ENCODE peak calls at places on chromosomes 6 and 20, in nine cellular contexts. One of them, this sample, is unnamed.

GRCh38 chr20:61572789-61573188 is 320.7 kb downstream of the CDH4 start:
- DNase-seq in head of caudate nucleus: no peak
- DNase-seq in iris pigment epithelial cell: no peak
- DNase-seq in AG04449: no peak
- DNase-seq in activated CD8-positive, alpha-beta memory T cell treated with anti-CD3 and anti-CD28 coated beads, Interleukin-2, amount 50 U/mL, for 4 hours: no peak
- DNase-seq in cardiac septum: no peak
- DNase-seq in mucosa of gallbladder: no peak
- DNase-seq in right cardiac atrium: no peak
- DNase-seq in KBM-7: no peak
- DNase-seq in this sample: no peak

GRCh38 chr6:142872376-142872775 is 72.6 kb downstream of the HIVEP2 start:
- DNase-seq in right cardiac atrium: no peak
- DNase-seq in KBM-7: no peak
- DNase-seq in head of caudate nucleus: no peak
- DNase-seq in activated CD8-positive, alpha-beta memory T cell treated with anti-CD3 and anti-CD28 coated beads, Interleukin-2, amount 50 U/mL, for 4 hours: no peak
- DNase-seq in AG04449: no peak
- DNase-seq in iris pigment epithelial cell: no peak
- DNase-seq in cardiac septum: no peak
- DNase-seq in mucosa of gallbladder: peak
- DNase-seq in this sample: no peak

GRCh38 chr6:20655317-20655716 is 121.1 kb downstream of the CDKAL1 start:
- DNase-seq in AG04449: no peak
- DNase-seq in activated CD8-positive, alpha-beta memory T cell treated with anti-CD3 and anti-CD28 coated beads, Interleukin-2, amount 50 U/mL, for 4 hours: no peak
- DNase-seq in iris pigment epithelial cell: peak
- DNase-seq in KBM-7: no peak
- DNase-seq in cardiac septum: no peak
- DNase-seq in mucosa of gallbladder: no peak
- DNase-seq in head of caudate nucleus: no peak
- DNase-seq in right cardiac atrium: no peak
- DNase-seq in this sample: no peak

GRCh38 chr20:5143856-5144255 is 17.0 kb downstream of the CDS2 start:
- DNase-seq in right cardiac atrium: no peak
- DNase-seq in mucosa of gallbladder: no peak
- DNase-seq in KBM-7: no peak
- DNase-seq in head of caudate nucleus: no peak
- DNase-seq in AG04449: no peak
- DNase-seq in activated CD8-positive, alpha-beta memory T cell treated with anti-CD3 and anti-CD28 coated beads, Interleukin-2, amount 50 U/mL, for 4 hours: no peak
- DNase-seq in iris pigment epithelial cell: no peak
- DNase-seq in cardiac septum: no peak
- DNase-seq in this sample: no peak

GRCh38 chr6:30814137-30815084 is 69.9 kb upstream of the DDR1 start:
- DNase-seq in KBM-7: no peak
- DNase-seq in head of caudate nucleus: no peak
- DNase-seq in mucosa of gallbladder: peak
- DNase-seq in iris pigment epithelial cell: peak
- DNase-seq in right cardiac atrium: no peak
- DNase-seq in AG04449: no peak
- DNase-seq in activated CD8-positive, alpha-beta memory T cell treated with anti-CD3 and anti-CD28 coated beads, Interleukin-2, amount 50 U/mL, for 4 hours: peak
- DNase-seq in cardiac septum: no peak
- DNase-seq in this sample: no peak

GRCh38 chr6:10403385-10404106 is 11.3 kb downstream of the TFAP2A start:
- DNase-seq in head of caudate nucleus: no peak
- DNase-seq in activated CD8-positive, alpha-beta memory T cell treated with anti-CD3 and anti-CD28 coated beads, Interleukin-2, amount 50 U/mL, for 4 hours: no peak
- DNase-seq in right cardiac atrium: no peak
- DNase-seq in AG04449: peak
- DNase-seq in iris pigment epithelial cell: peak
- DNase-seq in KBM-7: no peak
- DNase-seq in mucosa of gallbladder: no peak
- DNase-seq in cardiac septum: no peak
- DNase-seq in this sample: no peak

GRCh38 chr20:24995741-24996448 is 3.3 kb upstream of the APMAP start:
- DNase-seq in iris pigment epithelial cell: no peak
- DNase-seq in right cardiac atrium: no peak
- DNase-seq in head of caudate nucleus: peak
- DNase-seq in AG04449: no peak
- DNase-seq in activated CD8-positive, alpha-beta memory T cell treated with anti-CD3 and anti-CD28 coated beads, Interleukin-2, amount 50 U/mL, for 4 hours: no peak
- DNase-seq in cardiac septum: peak
- DNase-seq in KBM-7: no peak
- DNase-seq in mucosa of gallbladder: no peak
- DNase-seq in this sample: no peak

GRCh38 chr20:52490715-52491430 is 299.3 kb upstream of the ZFP64 start:
- DNase-seq in AG04449: peak
- DNase-seq in activated CD8-positive, alpha-beta memory T cell treated with anti-CD3 and anti-CD28 coated beads, Interleukin-2, amount 50 U/mL, for 4 hours: no peak
- DNase-seq in KBM-7: no peak
- DNase-seq in iris pigment epithelial cell: peak
- DNase-seq in head of caudate nucleus: no peak
- DNase-seq in mucosa of gallbladder: no peak
- DNase-seq in cardiac septum: no peak
- DNase-seq in right cardiac atrium: no peak
- DNase-seq in this sample: no peak

GRCh38 chr6:166627875-166628849 is 1.1 kb upstream of the RPS6KA2 start:
- DNase-seq in mucosa of gallbladder: peak
- DNase-seq in iris pigment epithelial cell: peak
- DNase-seq in activated CD8-positive, alpha-beta memory T cell treated with anti-CD3 and anti-CD28 coated beads, Interleukin-2, amount 50 U/mL, for 4 hours: peak
- DNase-seq in right cardiac atrium: peak
- DNase-seq in head of caudate nucleus: peak
- DNase-seq in cardiac septum: peak
- DNase-seq in KBM-7: no peak
- DNase-seq in AG04449: no peak
- DNase-seq in this sample: no peak

GRCh38 chr6:170583736-170584180 is 679 bp downstream of the PDCD2 start:
- DNase-seq in mucosa of gallbladder: no peak
- DNase-seq in iris pigment epithelial cell: peak
- DNase-seq in KBM-7: peak
- DNase-seq in AG04449: no peak
- DNase-seq in right cardiac atrium: no peak
- DNase-seq in head of caudate nucleus: no peak
- DNase-seq in cardiac septum: no peak
- DNase-seq in activated CD8-positive, alpha-beta memory T cell treated with anti-CD3 and anti-CD28 coated beads, Interleukin-2, amount 50 U/mL, for 4 hours: no peak
- DNase-seq in this sample: no peak

GRCh38 chr6:129774697-129775447 is 64.9 kb upstream of the ARHGAP18 start:
- DNase-seq in right cardiac atrium: peak
- DNase-seq in KBM-7: peak
- DNase-seq in AG04449: peak
- DNase-seq in activated CD8-positive, alpha-beta memory T cell treated with anti-CD3 and anti-CD28 coated beads, Interleukin-2, amount 50 U/mL, for 4 hours: peak
- DNase-seq in cardiac septum: peak
- DNase-seq in iris pigment epithelial cell: peak
- DNase-seq in head of caudate nucleus: peak
- DNase-seq in mucosa of gallbladder: peak
- DNase-seq in this sample: peak

GRCh38 chr6:7640607-7641577 is 50.9 kb downstream of the SNRNP48 start:
- DNase-seq in cardiac septum: no peak
- DNase-seq in KBM-7: no peak
- DNase-seq in mucosa of gallbladder: peak
- DNase-seq in AG04449: peak
- DNase-seq in iris pigment epithelial cell: peak
- DNase-seq in right cardiac atrium: no peak
- DNase-seq in activated CD8-positive, alpha-beta memory T cell treated with anti-CD3 and anti-CD28 coated beads, Interleukin-2, amount 50 U/mL, for 4 hours: no peak
- DNase-seq in head of caudate nucleus: no peak
- DNase-seq in this sample: no peak

GRCh38 chr6:56486681-56487080 is 156.0 kb downstream of the DST start:
- DNase-seq in AG04449: no peak
- DNase-seq in KBM-7: no peak
- DNase-seq in activated CD8-positive, alpha-beta memory T cell treated with anti-CD3 and anti-CD28 coated beads, Interleukin-2, amount 50 U/mL, for 4 hours: no peak
- DNase-seq in mucosa of gallbladder: no peak
- DNase-seq in cardiac septum: no peak
- DNase-seq in right cardiac atrium: no peak
- DNase-seq in head of caudate nucleus: no peak
- DNase-seq in iris pigment epithelial cell: no peak
- DNase-seq in this sample: no peak

GRCh38 chr6:139278190-139278589 is 13.6 kb downstream of the TXLNB start:
- DNase-seq in head of caudate nucleus: no peak
- DNase-seq in mucosa of gallbladder: no peak
- DNase-seq in right cardiac atrium: no peak
- DNase-seq in KBM-7: no peak
- DNase-seq in AG04449: no peak
- DNase-seq in cardiac septum: peak
- DNase-seq in activated CD8-positive, alpha-beta memory T cell treated with anti-CD3 and anti-CD28 coated beads, Interleukin-2, amount 50 U/mL, for 4 hours: no peak
- DNase-seq in iris pigment epithelial cell: no peak
- DNase-seq in this sample: no peak

GRCh38 chr6:140850438-140850837 is 1282.3 kb upstream of the GJE1 start:
- DNase-seq in head of caudate nucleus: no peak
- DNase-seq in right cardiac atrium: no peak
- DNase-seq in KBM-7: no peak
- DNase-seq in mucosa of gallbladder: no peak
- DNase-seq in iris pigment epithelial cell: peak
- DNase-seq in cardiac septum: no peak
- DNase-seq in AG04449: no peak
- DNase-seq in activated CD8-positive, alpha-beta memory T cell treated with anti-CD3 and anti-CD28 coated beads, Interleukin-2, amount 50 U/mL, for 4 hours: no peak
- DNase-seq in this sample: no peak

GRCh38 chr20:1933465-1933870 is 38.3 kb downstream of the SIRPA start:
- DNase-seq in AG04449: no peak
- DNase-seq in mucosa of gallbladder: peak
- DNase-seq in activated CD8-positive, alpha-beta memory T cell treated with anti-CD3 and anti-CD28 coated beads, Interleukin-2, amount 50 U/mL, for 4 hours: no peak
- DNase-seq in KBM-7: no peak
- DNase-seq in cardiac septum: peak
- DNase-seq in iris pigment epithelial cell: no peak
- DNase-seq in head of caudate nucleus: no peak
- DNase-seq in right cardiac atrium: peak
- DNase-seq in this sample: no peak

GRCh38 chr6:139490482-139490881 is 116.0 kb upstream of the CITED2 start:
- DNase-seq in mucosa of gallbladder: no peak
- DNase-seq in iris pigment epithelial cell: peak
- DNase-seq in head of caudate nucleus: no peak
- DNase-seq in right cardiac atrium: no peak
- DNase-seq in KBM-7: peak
- DNase-seq in AG04449: no peak
- DNase-seq in activated CD8-positive, alpha-beta memory T cell treated with anti-CD3 and anti-CD28 coated beads, Interleukin-2, amount 50 U/mL, for 4 hours: no peak
- DNase-seq in cardiac septum: no peak
- DNase-seq in this sample: no peak

GRCh38 chr6:89842228-89842627 is 12.5 kb downstream of the CASP8AP2 start:
- DNase-seq in activated CD8-positive, alpha-beta memory T cell treated with anti-CD3 and anti-CD28 coated beads, Interleukin-2, amount 50 U/mL, for 4 hours: no peak
- DNase-seq in head of caudate nucleus: no peak
- DNase-seq in cardiac septum: no peak
- DNase-seq in iris pigment epithelial cell: peak
- DNase-seq in KBM-7: no peak
- DNase-seq in mucosa of gallbladder: no peak
- DNase-seq in AG04449: no peak
- DNase-seq in right cardiac atrium: no peak
- DNase-seq in this sample: no peak

GRCh38 chr6:160810238-160810637 is 108.2 kb downstream of the PLG start:
- DNase-seq in AG04449: no peak
- DNase-seq in KBM-7: no peak
- DNase-seq in iris pigment epithelial cell: no peak
- DNase-seq in mucosa of gallbladder: no peak
- DNase-seq in activated CD8-positive, alpha-beta memory T cell treated with anti-CD3 and anti-CD28 coated beads, Interleukin-2, amount 50 U/mL, for 4 hours: no peak
- DNase-seq in head of caudate nucleus: no peak
- DNase-seq in right cardiac atrium: no peak
- DNase-seq in cardiac septum: no peak
- DNase-seq in this sample: no peak

GRCh38 chr20:57013741-57014140 is 252.7 kb downstream of the BMP7 start:
- DNase-seq in mucosa of gallbladder: no peak
- DNase-seq in cardiac septum: no peak
- DNase-seq in head of caudate nucleus: no peak
- DNase-seq in KBM-7: peak
- DNase-seq in iris pigment epithelial cell: no peak
- DNase-seq in AG04449: no peak
- DNase-seq in activated CD8-positive, alpha-beta memory T cell treated with anti-CD3 and anti-CD28 coated beads, Interleukin-2, amount 50 U/mL, for 4 hours: no peak
- DNase-seq in right cardiac atrium: no peak
- DNase-seq in this sample: no peak

GRCh38 chr6:142416179-142416578 is 114.4 kb downstream of the ADGRG6 start:
- DNase-seq in mucosa of gallbladder: no peak
- DNase-seq in AG04449: peak
- DNase-seq in KBM-7: no peak
- DNase-seq in iris pigment epithelial cell: peak
- DNase-seq in head of caudate nucleus: no peak
- DNase-seq in cardiac septum: no peak
- DNase-seq in right cardiac atrium: no peak
- DNase-seq in activated CD8-positive, alpha-beta memory T cell treated with anti-CD3 and anti-CD28 coated beads, Interleukin-2, amount 50 U/mL, for 4 hours: peak
- DNase-seq in this sample: no peak

GRCh38 chr6:144104898-144105487 is 9.6 kb upstream of the SF3B5 start:
- DNase-seq in activated CD8-positive, alpha-beta memory T cell treated with anti-CD3 and anti-CD28 coated beads, Interleukin-2, amount 50 U/mL, for 4 hours: peak
- DNase-seq in cardiac septum: no peak
- DNase-seq in iris pigment epithelial cell: peak
- DNase-seq in right cardiac atrium: no peak
- DNase-seq in head of caudate nucleus: no peak
- DNase-seq in AG04449: peak
- DNase-seq in KBM-7: peak
- DNase-seq in mucosa of gallbladder: peak
- DNase-seq in this sample: no peak

GRCh38 chr6:2982464-2983121 is 11.2 kb upstream of the SERPINB6 start:
- DNase-seq in activated CD8-positive, alpha-beta memory T cell treated with anti-CD3 and anti-CD28 coated beads, Interleukin-2, amount 50 U/mL, for 4 hours: no peak
- DNase-seq in KBM-7: no peak
- DNase-seq in iris pigment epithelial cell: no peak
- DNase-seq in cardiac septum: no peak
- DNase-seq in mucosa of gallbladder: no peak
- DNase-seq in right cardiac atrium: no peak
- DNase-seq in AG04449: no peak
- DNase-seq in head of caudate nucleus: no peak
- DNase-seq in this sample: no peak

GRCh38 chr20:25865715-25866656 is 169.3 kb upstream of the ZNF337 start:
- DNase-seq in AG04449: no peak
- DNase-seq in iris pigment epithelial cell: peak
- DNase-seq in head of caudate nucleus: peak
- DNase-seq in right cardiac atrium: peak
- DNase-seq in KBM-7: peak
- DNase-seq in activated CD8-positive, alpha-beta memory T cell treated with anti-CD3 and anti-CD28 coated beads, Interleukin-2, amount 50 U/mL, for 4 hours: peak
- DNase-seq in mucosa of gallbladder: peak
- DNase-seq in cardiac septum: peak
- DNase-seq in this sample: peak

GRCh38 chr6:35018746-35019145 is 122.4 kb downstream of the TCP11 start:
- DNase-seq in mucosa of gallbladder: no peak
- DNase-seq in activated CD8-positive, alpha-beta memory T cell treated with anti-CD3 and anti-CD28 coated beads, Interleukin-2, amount 50 U/mL, for 4 hours: no peak
- DNase-seq in cardiac septum: no peak
- DNase-seq in iris pigment epithelial cell: no peak
- DNase-seq in KBM-7: no peak
- DNase-seq in AG04449: no peak
- DNase-seq in right cardiac atrium: no peak
- DNase-seq in head of caudate nucleus: no peak
- DNase-seq in this sample: no peak

This sample was measured in anterior cingulate cortex.